ENCODE peak calls at places on chromosomes 4 and X, in six cellular contexts. One of them, this sample, is unnamed.
A peak's percentile ranks its signal among the peaks of the same experiment; 100 is the strongest.

GRCh38 chr4:144421839-144422565 is 224.0 kb upstream of the HHIP start:
- DNase-seq in right atrium auricular region: no peak
- DNase-seq in heart left ventricle: no peak
- DNase-seq in tibial nerve: no peak
- DNase-seq in thyroid gland: no peak
- DNase-seq in GM06990: no peak
- DNase-seq in this sample: no peak

GRCh38 chr4:55993994-55994657 is 45.4 kb downstream of the CEP135 start:
- DNase-seq in right atrium auricular region: no peak
- DNase-seq in heart left ventricle: no peak
- DNase-seq in tibial nerve: no peak
- DNase-seq in thyroid gland: no peak
- DNase-seq in GM06990: no peak
- DNase-seq in this sample: no peak

GRCh38 chr4:141102367-141102766 is 30.9 kb downstream of the RNF150 start:
- DNase-seq in right atrium auricular region: no peak
- DNase-seq in heart left ventricle: no peak
- DNase-seq in tibial nerve: no peak
- DNase-seq in thyroid gland: no peak
- DNase-seq in GM06990: no peak
- DNase-seq in this sample: no peak

GRCh38 chrX:103356023-103356798 is at the start of gene TCEAL9:
- DNase-seq in right atrium auricular region: peak; percentile 71
- DNase-seq in heart left ventricle: peak; percentile 69
- DNase-seq in tibial nerve: peak; percentile 20
- DNase-seq in thyroid gland: peak; percentile 72
- DNase-seq in GM06990: no peak
- DNase-seq in this sample: no peak

GRCh38 chrX:133402042-133402453 is 13.2 kb downstream of the GPC4 start:
- DNase-seq in right atrium auricular region: no peak
- DNase-seq in heart left ventricle: no peak
- DNase-seq in tibial nerve: no peak
- DNase-seq in thyroid gland: no peak
- DNase-seq in GM06990: no peak
- DNase-seq in this sample: no peak

GRCh38 chr4:48031802-48032525 is 15.4 kb downstream of the NIPAL1 start:
- DNase-seq in right atrium auricular region: no peak
- DNase-seq in heart left ventricle: no peak
- DNase-seq in tibial nerve: no peak
- DNase-seq in thyroid gland: peak; percentile 55
- DNase-seq in GM06990: no peak
- DNase-seq in this sample: no peak

GRCh38 chr4:83535520-83535944 is 376 bp upstream of the GPAT3 start:
- DNase-seq in right atrium auricular region: peak; percentile 59
- DNase-seq in heart left ventricle: peak; percentile 52
- DNase-seq in tibial nerve: no peak
- DNase-seq in thyroid gland: peak; percentile 79
- DNase-seq in GM06990: no peak
- DNase-seq in this sample: peak; percentile 17

GRCh38 chr4:152780267-152780811 is 585 bp downstream of the ARFIP1 start:
- DNase-seq in right atrium auricular region: no peak
- DNase-seq in heart left ventricle: no peak
- DNase-seq in tibial nerve: no peak
- DNase-seq in thyroid gland: peak; percentile 3
- DNase-seq in GM06990: no peak
- DNase-seq in this sample: no peak

GRCh38 chrX:70293621-70294020 is 3.7 kb downstream of the KIF4A start:
- DNase-seq in right atrium auricular region: no peak
- DNase-seq in heart left ventricle: no peak
- DNase-seq in tibial nerve: no peak
- DNase-seq in thyroid gland: no peak
- DNase-seq in GM06990: no peak
- DNase-seq in this sample: no peak

GRCh38 chrX:104270916-104271512 is 16.3 kb upstream of the ESX1 start:
- DNase-seq in right atrium auricular region: no peak
- DNase-seq in heart left ventricle: peak; percentile 51
- DNase-seq in tibial nerve: peak; percentile 13
- DNase-seq in thyroid gland: peak; percentile 35
- DNase-seq in GM06990: no peak
- DNase-seq in this sample: no peak

GRCh38 chr4:110514889-110515479 is 39.0 kb downstream of the ENPEP start:
- DNase-seq in right atrium auricular region: no peak
- DNase-seq in heart left ventricle: no peak
- DNase-seq in tibial nerve: no peak
- DNase-seq in thyroid gland: no peak
- DNase-seq in GM06990: no peak
- DNase-seq in this sample: no peak

GRCh38 chr4:185464887-185465286 is 6.6 kb downstream of the CCDC110 start:
- DNase-seq in right atrium auricular region: no peak
- DNase-seq in heart left ventricle: no peak
- DNase-seq in tibial nerve: no peak
- DNase-seq in thyroid gland: no peak
- DNase-seq in GM06990: no peak
- DNase-seq in this sample: no peak

GRCh38 chr4:66887061-66887460 is 658.2 kb downstream of the CENPC start:
- DNase-seq in right atrium auricular region: no peak
- DNase-seq in heart left ventricle: no peak
- DNase-seq in tibial nerve: no peak
- DNase-seq in thyroid gland: no peak
- DNase-seq in GM06990: no peak
- DNase-seq in this sample: no peak

GRCh38 chr4:3480528-3481112 is 17.5 kb downstream of the DOK7 start:
- DNase-seq in right atrium auricular region: peak; percentile 78
- DNase-seq in heart left ventricle: peak; percentile 74
- DNase-seq in tibial nerve: peak; percentile 50
- DNase-seq in thyroid gland: peak; percentile 76
- DNase-seq in GM06990: peak; percentile 72
- DNase-seq in this sample: peak; percentile 81

GRCh38 chrX:77597090-77597489 is 149.9 kb downstream of the FGF16 start:
- DNase-seq in right atrium auricular region: no peak
- DNase-seq in heart left ventricle: no peak
- DNase-seq in tibial nerve: no peak
- DNase-seq in thyroid gland: no peak
- DNase-seq in GM06990: no peak
- DNase-seq in this sample: no peak

GRCh38 chrX:104987063-104987462 is 233.4 kb downstream of the TEX13A start:
- DNase-seq in right atrium auricular region: no peak
- DNase-seq in heart left ventricle: no peak
- DNase-seq in tibial nerve: no peak
- DNase-seq in thyroid gland: no peak
- DNase-seq in GM06990: no peak
- DNase-seq in this sample: no peak

GRCh38 chrX:136662976-136663375 is 15.0 kb downstream of the CD40LG start:
- DNase-seq in right atrium auricular region: no peak
- DNase-seq in heart left ventricle: no peak
- DNase-seq in tibial nerve: no peak
- DNase-seq in thyroid gland: no peak
- DNase-seq in GM06990: no peak
- DNase-seq in this sample: no peak

GRCh38 chr4:184374006-184374405 is 100.3 kb downstream of the IRF2 start:
- DNase-seq in right atrium auricular region: no peak
- DNase-seq in heart left ventricle: no peak
- DNase-seq in tibial nerve: no peak
- DNase-seq in thyroid gland: no peak
- DNase-seq in GM06990: no peak
- DNase-seq in this sample: no peak
- TF ChIP-seq CTCF in right atrium auricular region: no peak
- TF ChIP-seq CTCF in heart left ventricle: no peak
- TF ChIP-seq CTCF in tibial nerve: no peak
- TF ChIP-seq CTCF in thyroid gland: no peak
- TF ChIP-seq CTCF in GM06990: no peak
- TF ChIP-seq CTCF in this sample: no peak

GRCh38 chr4:22238742-22239141 is 277.1 kb downstream of the ADGRA3 start:
- DNase-seq in right atrium auricular region: no peak
- DNase-seq in heart left ventricle: no peak
- DNase-seq in tibial nerve: no peak
- DNase-seq in thyroid gland: peak; percentile 27
- DNase-seq in GM06990: no peak
- DNase-seq in this sample: no peak
- TF ChIP-seq CTCF in right atrium auricular region: no peak
- TF ChIP-seq CTCF in heart left ventricle: no peak
- TF ChIP-seq CTCF in tibial nerve: no peak
- TF ChIP-seq CTCF in thyroid gland: no peak
- TF ChIP-seq CTCF in GM06990: no peak
- TF ChIP-seq CTCF in this sample: no peak

GRCh38 chrX:87664381-87664780 is 146.8 kb downstream of the KLHL4 start:
- DNase-seq in right atrium auricular region: no peak
- DNase-seq in heart left ventricle: no peak
- DNase-seq in tibial nerve: no peak
- DNase-seq in thyroid gland: no peak
- DNase-seq in GM06990: no peak
- DNase-seq in this sample: no peak
- TF ChIP-seq CTCF in right atrium auricular region: peak; percentile 64
- TF ChIP-seq CTCF in heart left ventricle: peak; percentile 60
- TF ChIP-seq CTCF in tibial nerve: peak; percentile 51
- TF ChIP-seq CTCF in thyroid gland: no peak
- TF ChIP-seq CTCF in GM06990: peak; percentile 38
- TF ChIP-seq CTCF in this sample: no peak

DNA sequence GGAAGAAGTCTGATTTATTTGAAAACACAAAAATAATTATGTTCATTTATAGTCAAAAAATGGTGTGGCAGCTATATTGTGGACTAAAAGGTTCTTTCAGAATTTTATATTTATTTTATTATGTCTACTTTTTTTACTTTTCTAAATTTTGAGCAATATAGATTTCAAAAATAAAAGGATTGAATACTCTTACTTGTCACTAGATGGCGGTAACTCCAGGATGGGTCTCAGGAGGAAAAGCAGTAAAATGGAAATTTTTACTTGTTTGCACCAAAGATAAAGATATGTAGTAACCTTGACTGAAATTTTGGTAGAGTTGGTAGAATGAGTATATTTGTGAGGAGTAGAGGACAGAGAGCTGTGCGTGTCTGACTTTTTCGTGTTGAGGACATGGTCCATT is 14.5 kb upstream of the DACH2 start:
- DNase-seq in right atrium auricular region: no peak
- DNase-seq in heart left ventricle: no peak
- DNase-seq in tibial nerve: no peak
- DNase-seq in thyroid gland: no peak
- DNase-seq in GM06990: no peak
- DNase-seq in this sample: no peak
- TF ChIP-seq CTCF in right atrium auricular region: peak; percentile 58
- TF ChIP-seq CTCF in heart left ventricle: peak; percentile 53
- TF ChIP-seq CTCF in tibial nerve: peak; percentile 48
- TF ChIP-seq CTCF in thyroid gland: peak; percentile 31
- TF ChIP-seq CTCF in GM06990: peak; percentile 57
- TF ChIP-seq CTCF in this sample: no peak

DNA sequence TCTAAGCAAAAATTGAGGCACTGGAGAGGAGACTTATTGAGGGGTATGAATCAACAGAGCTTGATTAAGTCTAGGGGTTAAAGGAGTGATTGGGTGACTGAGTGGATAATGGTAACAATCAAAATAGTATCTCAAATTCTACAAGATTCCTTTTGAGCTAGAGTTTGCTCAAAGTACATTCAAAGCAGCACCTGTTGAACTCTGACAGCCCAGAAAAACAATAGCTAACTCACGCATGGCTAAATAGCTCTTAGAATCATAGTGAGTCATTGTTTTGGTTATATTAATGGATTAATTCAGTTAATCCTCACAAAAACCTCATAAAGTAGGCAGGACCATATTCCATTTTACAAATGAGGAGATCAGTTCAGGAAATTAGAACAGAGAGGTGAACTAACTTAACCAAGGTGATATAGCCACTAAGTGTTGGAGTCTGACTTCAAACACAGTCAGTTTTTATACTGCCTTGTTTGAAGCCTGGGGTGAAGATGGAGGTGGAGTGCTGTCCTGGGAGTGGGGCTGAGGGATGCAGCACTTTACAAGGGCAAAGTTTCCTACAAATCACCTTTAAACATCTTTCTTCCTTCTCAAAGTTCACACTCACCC is 35.9 kb upstream of the PPM1K start:
- DNase-seq in right atrium auricular region: no peak
- DNase-seq in heart left ventricle: no peak
- DNase-seq in tibial nerve: no peak
- DNase-seq in thyroid gland: no peak
- DNase-seq in GM06990: peak; percentile 58
- DNase-seq in this sample: no peak
- TF ChIP-seq CTCF in right atrium auricular region: no peak
- TF ChIP-seq CTCF in heart left ventricle: no peak
- TF ChIP-seq CTCF in tibial nerve: no peak
- TF ChIP-seq CTCF in thyroid gland: no peak
- TF ChIP-seq CTCF in GM06990: no peak
- TF ChIP-seq CTCF in this sample: no peak

GRCh38 chrX:109911046-109911445 is 91.9 kb upstream of the TMEM164 start:
- DNase-seq in right atrium auricular region: no peak
- DNase-seq in heart left ventricle: no peak
- DNase-seq in tibial nerve: no peak
- DNase-seq in thyroid gland: no peak
- DNase-seq in GM06990: no peak
- DNase-seq in this sample: no peak
- TF ChIP-seq CTCF in right atrium auricular region: peak; percentile 64
- TF ChIP-seq CTCF in heart left ventricle: peak; percentile 48
- TF ChIP-seq CTCF in tibial nerve: peak; percentile 35
- TF ChIP-seq CTCF in thyroid gland: peak; percentile 54
- TF ChIP-seq CTCF in GM06990: peak; percentile 31
- TF ChIP-seq CTCF in this sample: no peak

GRCh38 chr4:102263024-102263787 is 82.1 kb downstream of the SLC39A8 start:
- DNase-seq in right atrium auricular region: no peak
- DNase-seq in heart left ventricle: no peak
- DNase-seq in tibial nerve: no peak
- DNase-seq in thyroid gland: no peak
- DNase-seq in GM06990: peak; percentile 18
- DNase-seq in this sample: no peak
- TF ChIP-seq CTCF in right atrium auricular region: peak; percentile 45
- TF ChIP-seq CTCF in heart left ventricle: peak; percentile 18
- TF ChIP-seq CTCF in tibial nerve: peak; percentile 42
- TF ChIP-seq CTCF in thyroid gland: peak; percentile 66
- TF ChIP-seq CTCF in GM06990: peak; percentile 58
- TF ChIP-seq CTCF in this sample: peak; percentile 25

This sample was measured in activated B cell treated with CpG ODN at 0.5 μM for 24 hours.